ENCODE peak calls at places on chromosomes 6 and 20, in ten cellular contexts. O is stomach, V is heart left ventricle, H is A549, L is uterus, E is body of pancreas, P is vagina, X is HCT116, M is tibial nerve, N is IMR-90. U is an unnamed sample.

GRCh38 chr20:33079267-33079666 is at the start of gene BPIFB4:
- DNase-seq in X (no peak), V (no peak), P (no peak), O (no peak), H (no peak), N (no peak), M (no peak), E (no peak), L (no peak), U (no peak)

GRCh38 chr20:54025166-54025835 is 45.1 kb downstream of the BCAS1 start:
- DNase-seq in V (no peak), E (no peak), X (no peak), N (no peak), O (no peak), P (no peak), L (no peak), H (no peak), M (no peak), U (no peak)

GRCh38 chr20:3777726-3778629 is 3.3 kb downstream of the SPEF1 start:
- DNase-seq in L (peak), X (no peak), M (no peak), N (no peak), H (peak), E (peak), P (no peak), O (peak), V (peak), U (peak)

GRCh38 chr20:44309763-44310663 is 989 bp downstream of the FITM2 start:
- DNase-seq in V (peak), X (no peak), H (no peak), P (no peak), N (peak), E (peak), M (no peak), L (peak), O (no peak), U (peak)

GRCh38 chr6:168150551-168151444 is 71.8 kb upstream of the FRMD1 start:
- DNase-seq in M (no peak), X (no peak), E (peak), L (no peak), H (no peak), P (peak), O (no peak), N (no peak), V (no peak), U (peak)

GRCh38 chr6:90025418-90026089 is 131.3 kb downstream of the GJA10 start:
- DNase-seq in M (no peak), H (no peak), X (peak), V (no peak), P (no peak), E (peak), O (no peak), N (peak), L (peak), U (no peak)

GRCh38 chr6:134398453-134398852 is 80.5 kb upstream of the SGK1 start:
- DNase-seq in V (no peak), X (no peak), P (no peak), N (no peak), O (no peak), L (no peak), M (no peak), H (no peak), E (peak), U (no peak)

GRCh38 chr6:38261626-38262025 is 378.1 kb downstream of the BTBD9 start:
- DNase-seq in N (no peak), E (no peak), H (no peak), V (no peak), O (no peak), P (no peak), L (no peak), X (no peak), M (no peak), U (no peak)

GRCh38 chr6:127297502-127298070 is 30.9 kb downstream of the RNF146 start:
- DNase-seq in O (no peak), E (no peak), V (no peak), X (no peak), P (no peak), M (no peak), H (no peak), N (no peak), L (no peak), U (no peak)

GRCh38 chr6:57029213-57029612 is 17.3 kb upstream of the KIAA1586 start:
- DNase-seq in E (no peak), L (no peak), O (no peak), H (no peak), V (no peak), M (no peak), X (no peak), P (no peak), N (no peak), U (no peak)

GRCh38 chr20:1357921-1358671 is 29.2 kb upstream of the SDCBP2 start:
- DNase-seq in N (peak), L (no peak), O (no peak), E (no peak), H (no peak), X (no peak), M (no peak), V (no peak), P (no peak), U (peak)

DNA sequence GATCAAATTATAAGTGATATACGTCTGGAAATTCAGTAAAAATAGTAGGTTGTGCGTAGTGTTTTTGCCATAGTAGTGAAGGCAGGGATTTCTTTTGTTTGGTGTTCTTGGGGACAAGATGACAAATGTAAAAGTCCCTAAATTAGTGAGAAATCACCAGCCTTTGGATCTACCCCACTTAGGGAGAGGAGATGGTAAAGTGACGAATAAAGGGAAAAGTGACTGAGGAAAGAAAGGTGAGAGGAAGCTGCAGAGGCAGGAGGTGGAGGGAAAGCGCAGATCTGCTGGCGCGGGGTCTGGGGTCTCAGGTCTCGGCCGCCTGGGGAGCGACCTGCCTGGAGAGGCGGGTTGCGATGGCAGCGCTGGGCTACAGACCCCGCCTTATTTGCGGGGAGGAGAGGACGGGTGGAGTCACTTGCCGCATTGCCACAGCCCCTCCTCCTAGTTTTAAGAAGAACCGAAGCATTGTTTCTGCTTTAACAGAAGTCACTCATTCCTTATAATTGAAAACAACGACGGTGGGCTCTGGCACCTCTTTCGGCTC is 3.4 kb upstream of the LIN28B start:
- DNase-seq in H (no peak), N (no peak), O (no peak), M (no peak), X (no peak), P (no peak), V (no peak), E (no peak), L (no peak), U (no peak)
- TF ChIP-seq POLR2A in H (no peak), N (no peak), O (no peak), M (no peak), X (no peak), P (no peak), V (no peak), E (no peak), L (no peak), U (no peak)

DNA sequence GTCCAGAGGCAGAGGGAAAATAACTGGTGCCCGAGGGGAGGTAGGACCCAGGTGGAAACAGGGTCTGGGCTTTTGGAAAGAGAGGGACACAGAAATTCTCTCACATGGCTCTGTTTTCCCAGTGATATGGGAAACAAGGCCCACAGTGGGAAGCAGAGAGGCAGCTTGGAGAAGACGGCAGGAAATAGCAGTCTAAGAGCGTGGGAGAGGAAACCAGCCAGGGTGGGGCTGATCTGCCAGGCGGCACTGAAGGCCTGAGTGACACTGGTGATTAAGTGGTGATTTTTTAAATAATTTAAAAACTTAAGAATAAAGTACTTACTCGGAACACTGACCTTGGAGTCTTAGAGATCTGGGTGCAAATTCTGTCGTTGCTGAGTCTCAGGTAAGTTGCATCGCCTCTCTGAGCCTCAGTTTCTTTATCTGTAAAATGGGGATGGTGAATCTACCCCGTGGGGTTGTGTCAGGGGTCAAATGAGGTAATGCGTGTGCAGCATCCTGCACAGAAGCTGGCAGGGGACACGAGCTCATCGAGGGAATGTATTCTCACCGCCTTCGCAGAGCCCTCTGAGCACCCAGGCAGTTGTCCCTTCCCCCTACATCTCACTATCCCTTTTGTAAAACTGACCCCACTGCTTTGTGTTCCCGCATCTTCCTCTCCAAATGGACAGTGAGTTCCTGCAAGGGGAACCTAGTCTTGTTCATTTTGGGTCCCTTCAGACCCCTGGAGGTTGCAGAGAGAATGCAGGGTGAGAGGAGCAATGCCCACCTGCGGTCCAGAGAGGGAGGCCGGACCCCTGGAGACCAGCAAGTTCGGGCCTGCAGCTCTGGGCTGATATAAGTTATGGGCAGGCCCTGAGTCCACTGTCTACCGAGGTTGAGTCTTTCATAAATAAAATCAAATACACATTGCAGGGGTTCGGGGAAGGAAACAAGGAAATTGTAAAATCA is 228.6 kb upstream of the PMEPA1 start:
- DNase-seq in M (no peak), X (no peak), L (no peak), N (no peak), V (peak), P (no peak), O (no peak), E (no peak), H (no peak), U (no peak)
- TF ChIP-seq CTCF in M (no peak), X (no peak), L (no peak), N (no peak), V (no peak), P (no peak), O (no peak), E (no peak), H (no peak), U (no peak)

GRCh38 chr6:17015144-17015543 is 86.7 kb upstream of the STMND1 start:
- DNase-seq in V (no peak), E (no peak), N (peak), L (no peak), O (no peak), P (no peak), H (no peak), M (no peak), X (no peak), U (no peak)
- H3K4me3 ChIP-seq in V (no peak), E (no peak), N (no peak), L (no peak), O (no peak), P (no peak), H (no peak), M (no peak), X (no peak), U (no peak)

DNA sequence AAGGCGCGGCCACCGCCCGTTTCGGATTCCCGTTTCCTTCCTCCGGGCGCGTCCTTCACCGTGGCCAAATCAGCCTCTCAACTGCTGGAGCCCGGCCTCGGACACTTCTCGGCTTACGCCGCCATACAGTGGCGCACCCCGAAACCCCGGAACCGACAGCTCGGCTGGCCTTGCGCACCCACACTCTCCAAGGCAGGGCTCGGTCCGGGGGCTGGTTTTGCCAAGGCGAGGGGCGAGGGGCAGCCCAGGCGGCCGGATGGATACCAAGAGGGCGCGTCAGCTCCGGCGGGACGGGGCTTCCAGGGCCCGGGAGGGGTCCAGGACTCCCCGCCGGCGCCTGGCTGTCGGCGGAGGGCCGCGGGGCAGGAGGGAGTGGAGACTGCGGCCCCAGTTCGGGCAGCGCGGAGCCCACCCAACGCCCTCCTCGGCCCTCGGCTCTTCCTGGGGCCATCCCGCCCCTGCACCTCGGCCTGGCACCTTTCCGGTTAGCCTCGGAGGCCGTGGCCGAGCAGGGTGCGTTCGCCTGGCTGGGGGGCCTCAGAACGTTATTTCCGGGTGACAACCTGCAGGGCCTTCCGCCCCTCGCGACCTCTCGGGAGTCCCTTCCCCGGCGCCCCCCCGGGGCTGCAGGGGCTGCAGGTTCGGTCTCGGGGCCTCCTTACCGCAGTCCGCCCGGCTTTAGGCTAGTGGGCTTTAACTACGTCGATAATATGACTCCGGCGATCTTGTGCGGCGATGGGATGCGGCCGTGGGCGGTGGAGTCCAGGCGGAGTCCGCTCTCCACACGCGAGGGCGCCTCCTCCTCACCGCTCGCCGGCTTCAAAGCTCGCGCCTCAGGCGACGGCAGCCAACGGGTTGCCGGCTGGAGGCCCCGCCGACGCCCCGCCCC is 697 bp upstream of the CEP43 start:
- DNase-seq in H (no peak), P (no peak), O (peak), N (no peak), L (peak), X (no peak), V (peak), E (peak), M (no peak), U (peak)
- TF ChIP-seq POLR2A in H (no peak), P (no peak), O (no peak), N (peak), L (no peak), X (no peak), V (no peak), E (no peak), M (no peak), U (no peak)

U was measured in lower leg skin.